ENCODE peak calls at places on chromosomes 16 and 17, in seven cellular contexts. E, R, X, C, U, N and O are unnamed samples.

GRCh38 chr17:58643147-58643546 is 48.7 kb downstream of the TEX14 start:
- DNase-seq in U (no peak), C (no peak), N (no peak), X (no peak), R (no peak), E (peak), O (no peak)

GRCh38 chr17:64781394-64781793 is 119.3 kb upstream of the SMURF2 start:
- DNase-seq in C (no peak), E (no peak), U (no peak), X (no peak), N (peak), R (peak), O (peak)

GRCh38 chr16:1310832-1311200 is 1.4 kb downstream of the UBE2I start:
- DNase-seq in U (no peak), C (no peak), X (no peak), N (no peak), R (no peak), E (no peak), O (no peak)

GRCh38 chr17:75250009-75250471 is 11.4 kb downstream of the GGA3 start:
- DNase-seq in E (no peak), R (no peak), U (peak), N (no peak), C (peak), X (peak), O (no peak)

GRCh38 chr17:32496348-32497078 is 9.7 kb downstream of the CDK5R1 start:
- DNase-seq in N (peak), C (no peak), U (no peak), E (no peak), R (no peak), X (no peak), O (no peak)

GRCh38 chr16:68229431-68230175 is 6.3 kb downstream of the ESRP2 start:
- DNase-seq in R (no peak), X (no peak), C (peak), N (peak), U (peak), E (peak), O (peak)

GRCh38 chr17:79557724-79558572 is 52.9 kb downstream of the RBFOX3 start:
- DNase-seq in N (no peak), R (no peak), C (no peak), E (no peak), X (no peak), U (no peak), O (no peak)

GRCh38 chr16:4373909-4374742 is 2.5 kb downstream of the VASN start:
- DNase-seq in E (peak), C (no peak), U (no peak), R (peak), N (peak), X (no peak), O (peak)

GRCh38 chr17:11795906-11796305 is 197.6 kb downstream of the DNAH9 start:
- DNase-seq in E (no peak), N (no peak), R (no peak), C (no peak), X (no peak), U (no peak), O (no peak)

GRCh38 chr17:46978489-46979022 is 497 bp downstream of the RPRML start:
- DNase-seq in X (peak), N (no peak), C (no peak), U (no peak), R (peak), E (no peak), O (no peak)

GRCh38 chr16:89442990-89443726 is 47.2 kb downstream of the ANKRD11 start:
- DNase-seq in N (peak), C (no peak), U (no peak), R (peak), X (no peak), E (peak), O (no peak)

GRCh38 chr16:21260870-21261791 is 17.0 kb downstream of the CRYM start:
- DNase-seq in C (no peak), N (peak), X (no peak), E (peak), R (no peak), U (no peak), O (no peak)

GRCh38 chr16:50940275-50940854 is 198.5 kb downstream of the CYLD start:
- DNase-seq in C (no peak), U (no peak), N (no peak), E (no peak), R (no peak), X (no peak), O (no peak)

GRCh38 chr17:57747221-57748017 is 2.3 kb upstream of the CCDC182 start:
- DNase-seq in C (peak), U (no peak), R (no peak), E (peak), N (no peak), X (peak), O (peak)

GRCh38 chr16:6682142-6682811 is 650.4 kb upstream of the RBFOX1 start:
- DNase-seq in C (no peak), R (peak), N (peak), X (no peak), E (no peak), U (no peak), O (peak)

GRCh38 chr17:32494621-32495346 is 8.0 kb downstream of the CDK5R1 start:
- DNase-seq in U (no peak), X (no peak), N (no peak), C (no peak), E (no peak), R (no peak), O (no peak)

GRCh38 chr16:79717324-79717848 is 116.8 kb upstream of the MAF start:
- DNase-seq in R (no peak), N (no peak), E (no peak), X (no peak), U (no peak), C (no peak), O (no peak)

GRCh38 chr17:71338396-71338795 is 782.4 kb upstream of the SOX9 start:
- DNase-seq in C (no peak), R (no peak), X (no peak), U (no peak), N (no peak), E (no peak), O (no peak)

GRCh38 chr17:74798239-74798707 is 22.1 kb upstream of the NAT9 start:
- DNase-seq in X (no peak), N (no peak), U (no peak), E (no peak), C (no peak), R (no peak), O (no peak)

GRCh38 chr17:39227364-39227919 is 1.7 kb upstream of the STAC2 start:
- DNase-seq in N (no peak), E (no peak), X (no peak), C (no peak), U (no peak), R (no peak), O (no peak)

GRCh38 chr16:89864421-89864820 is 9.0 kb upstream of the TCF25 start:
- DNase-seq in C (no peak), R (no peak), X (no peak), U (no peak), E (no peak), N (no peak), O (no peak)

GRCh38 chr17:15239471-15239870 is 25.7 kb downstream of the PMP22 start:
- DNase-seq in R (no peak), E (no peak), C (no peak), N (no peak), U (no peak), X (no peak), O (no peak)

GRCh38 chr17:280216-280615 is 72.4 kb downstream of the RPH3AL start:
- DNase-seq in E (no peak), N (peak), X (no peak), C (no peak), U (no peak), R (peak), O (no peak)

GRCh38 chr16:69880640-69881133 is 70.4 kb upstream of the CLEC18A start:
- DNase-seq in C (no peak), R (no peak), E (no peak), N (no peak), U (no peak), X (no peak), O (no peak)

GRCh38 chr17:16448490-16448889 is 33.1 kb downstream of the TRPV2 start:
- DNase-seq in U (no peak), X (no peak), E (no peak), R (no peak), C (no peak), N (no peak), O (no peak)

GRCh38 chr16:67723151-67723915 is 4.2 kb upstream of the GFOD2 start:
- DNase-seq in E (peak), C (no peak), X (no peak), R (peak), N (no peak), U (no peak), O (no peak)

GRCh38 chr16:25707982-25708583 is 16.3 kb downstream of the HS3ST4 start:
- DNase-seq in R (no peak), U (no peak), C (no peak), X (no peak), E (no peak), N (no peak), O (no peak)

GRCh38 chr17:73338566-73339247 is 26.9 kb upstream of the CDC42EP4 start:
- DNase-seq in E (no peak), X (no peak), R (no peak), C (no peak), U (no peak), N (no peak), O (no peak)

GRCh38 chr16:57637424-57637823 is 9.0 kb downstream of the ADGRG1 start:
- DNase-seq in C (no peak), E (no peak), U (no peak), R (no peak), N (no peak), X (no peak), O (peak)

GRCh38 chr17:68457168-68457538 is at the start of gene WIPI1:
- DNase-seq in X (peak), R (peak), E (no peak), U (no peak), C (no peak), N (peak), O (peak)

GRCh38 chr16:10870137-10870776 is 6.7 kb upstream of the CIITA start:
- DNase-seq in R (no peak), N (no peak), U (no peak), C (no peak), E (no peak), X (no peak), O (no peak)

GRCh38 chr16:11078812-11079459 is 134.6 kb downstream of the CLEC16A start:
- DNase-seq in N (peak), R (peak), U (no peak), X (no peak), E (no peak), C (no peak), O (no peak)

GRCh38 chr17:74924250-74924948 is at the start of gene OTOP2:
- DNase-seq in E (no peak), U (no peak), N (peak), C (no peak), X (no peak), R (no peak), O (no peak)

GRCh38 chr17:57396515-57396921 is 140.2 kb downstream of the MSI2 start:
- DNase-seq in N (no peak), R (peak), E (no peak), U (no peak), C (no peak), X (no peak), O (no peak)

GRCh38 chr16:85349413-85350145 is 237.3 kb upstream of the CIBAR2 start:
- DNase-seq in N (no peak), R (no peak), C (no peak), U (no peak), E (no peak), X (no peak), O (no peak)

GRCh38 chr16:84478172-84478948 is 26.1 kb downstream of the MEAK7 start:
- DNase-seq in X (no peak), U (no peak), C (no peak), N (no peak), E (peak), R (no peak), O (no peak)

GRCh38 chr17:64779344-64780095 is 117.4 kb upstream of the SMURF2 start:
- DNase-seq in U (no peak), R (no peak), N (no peak), X (no peak), C (no peak), E (no peak), O (no peak)

GRCh38 chr17:40568074-40568836 is 3.0 kb upstream of the CCR7 start:
- DNase-seq in U (no peak), X (no peak), N (peak), C (no peak), E (no peak), R (no peak), O (no peak)

GRCh38 chr16:87017388-87018012 is 299.7 kb downstream of the C16orf95 start:
- DNase-seq in R (no peak), E (peak), X (no peak), N (peak), U (no peak), C (no peak), O (no peak)